ENCODE peak calls at places on chromosomes 3 and 15, in ten cellular contexts. V is hypothalamus, M is NCI-H1105, J is ovary, K is skeletal muscle cell, T is NCI-H2081, I is HS-5, N is SK-MEL-5, F is NCI-H748 treated with DMSO at 0.1 percent for 48 hours, X is tibial nerve. S is an unnamed sample.

GRCh38 chr3:165466856-165467255 is 270.7 kb upstream of the SLITRK3 start:
- DNase-seq in X (no peak), K (no peak), T (no peak), N (no peak), V (no peak), M (no peak), I (no peak), J (no peak), F (no peak), S (no peak)

GRCh38 chr15:73941044-73941443 is 14.8 kb downstream of the LOXL1 start:
- DNase-seq in X (no peak), K (peak; percentile 95), F (no peak), J (no peak), N (no peak), T (no peak), I (peak; percentile 94), M (no peak), V (no peak), S (peak; percentile 26)

GRCh38 chr3:152185287-152185686 is 83.4 kb upstream of the MBNL1 start:
- DNase-seq in T (no peak), F (no peak), I (no peak), K (no peak), M (no peak), X (no peak), N (no peak), V (no peak), J (no peak), S (no peak)

GRCh38 chr3:46460051-46460450 is 4.7 kb downstream of the LTF start:
- DNase-seq in N (no peak), J (no peak), V (no peak), T (no peak), K (no peak), X (no peak), I (no peak), M (no peak), F (no peak), S (no peak)

GRCh38 chr3:62938583-62938982 is 63.4 kb upstream of the CADPS start:
- DNase-seq in M (no peak), F (no peak), I (no peak), V (no peak), K (no peak), N (peak; percentile 73), X (no peak), T (no peak), J (no peak), S (no peak)

GRCh38 chr15:68507447-68507846 is 71.3 kb upstream of the CORO2B start:
- DNase-seq in X (no peak), V (no peak), I (no peak), N (no peak), J (no peak), T (no peak), F (no peak), M (no peak), K (no peak), S (no peak)

GRCh38 chr3:27360113-27361078 is 8.8 kb downstream of the NEK10 start:
- DNase-seq in T (peak; percentile 85), K (peak; percentile 33), V (no peak), N (no peak), J (no peak), I (no peak), F (peak; percentile 80), X (no peak), M (peak; percentile 46), S (peak; percentile 65)

GRCh38 chr3:8638994-8639393 is 5.6 kb downstream of the SSUH2 start:
- DNase-seq in I (no peak), V (no peak), J (no peak), X (no peak), N (no peak), K (no peak), F (no peak), T (no peak), M (no peak), S (no peak)

GRCh38 chr15:60326824-60327654 is 70.7 kb downstream of the ANXA2 start:
- DNase-seq in X (no peak), K (no peak), M (peak; percentile 67), F (peak; percentile 30), T (peak; percentile 67), V (no peak), I (no peak), N (peak; percentile 80), J (no peak), S (peak; percentile 37)

GRCh38 chr3:15279671-15280402 is 52.5 kb downstream of the SH3BP5 start:
- DNase-seq in M (no peak), J (no peak), T (no peak), F (no peak), N (no peak), X (no peak), I (no peak), V (no peak), K (no peak), S (peak; percentile 5)

S was measured in NCI-H526.